ENCODE peak calls at places on chromosomes 2 and 18, in eight cellular contexts. Y, U, F, E, W, D, V and O are unnamed samples.

GRCh38 chr2:240161087-240161750 is 20.8 kb upstream of the OTOS start:
- DNase-seq in V (no peak), W (no peak), E (no peak), Y (no peak), U (no peak), F (no peak), D (no peak), O (no peak)

GRCh38 chr2:228590681-228591080 is 409.2 kb upstream of the SPHKAP start:
- DNase-seq in V (no peak), E (no peak), Y (no peak), D (no peak), U (no peak), W (no peak), F (no peak), O (no peak)

GRCh38 chr18:66825347-66825746 is 221.5 kb upstream of the CDH19 start:
- DNase-seq in F (no peak), E (no peak), D (no peak), U (no peak), Y (no peak), W (no peak), V (no peak), O (no peak)

GRCh38 chr2:182144780-182145170 is 159.1 kb downstream of the PPP1R1C start:
- DNase-seq in U (no peak), F (no peak), Y (no peak), E (no peak), D (peak; percentile 35), W (no peak), V (no peak), O (no peak)

GRCh38 chr2:44237221-44237620 is 38.1 kb upstream of the SLC3A1 start:
- DNase-seq in U (no peak), Y (no peak), V (no peak), E (no peak), D (no peak), F (no peak), W (peak; percentile 9), O (no peak)

GRCh38 chr2:179991344-179991743 is 15.8 kb downstream of the CWC22 start:
- DNase-seq in U (no peak), W (no peak), V (no peak), F (no peak), E (no peak), Y (no peak), D (peak; percentile 25), O (no peak)

GRCh38 chr2:136110528-136110927 is 7.4 kb downstream of the CXCR4 start:
- DNase-seq in V (no peak), U (no peak), F (no peak), Y (no peak), D (no peak), E (no peak), W (no peak), O (no peak)

GRCh38 chr2:39665811-39666488 is at the start of gene TMEM178A:
- DNase-seq in V (peak; percentile 41), D (peak; percentile 13), U (no peak), Y (no peak), W (peak; percentile 29), F (no peak), E (no peak), O (no peak)

GRCh38 chr2:200356306-200356705 is 49.8 kb downstream of the SPATS2L start:
- DNase-seq in D (no peak), V (no peak), F (no peak), Y (no peak), U (no peak), W (no peak), E (no peak), O (no peak)

GRCh38 chr2:195603408-195603807 is 53.6 kb upstream of the SLC39A10 start:
- DNase-seq in D (no peak), W (no peak), V (no peak), F (no peak), E (no peak), U (no peak), Y (no peak), O (no peak)